ENCODE peak calls at places on chromosomes 1 and 21, in ten cellular contexts. X is nephron progenitor cell; Q is fibroblast of mammary gland; A is CD4-positive, alpha-beta T cell; N is upper lobe of right lung; U is heart left ventricle; S is cardiac fibroblast; O is natural killer cell; Z is WTC11; H is GM12865. P is an unnamed sample.

GRCh38 chr1:167499106-167499505 is 19.2 kb downstream of the CD247 start:
- DNase-seq in X (no peak), Q (no peak), A (no peak), N (no peak), U (no peak), S (no peak), O (peak; percentile 18), Z (no peak), H (no peak), P (no peak)

GRCh38 chr21:44324106-44324853 is 14.9 kb downstream of the CFAP410 start:
- DNase-seq in X (no peak), Q (no peak), A (no peak), N (no peak), U (no peak), S (no peak), O (no peak), Z (no peak), H (no peak), P (no peak)

GRCh38 chr1:44610527-44611148 is 63.6 kb downstream of the TMEM53 start:
- DNase-seq in X (peak; percentile 34), Q (no peak), A (no peak), N (no peak), U (no peak), S (no peak), O (no peak), Z (no peak), H (no peak), P (no peak)

GRCh38 chr1:117312453-117313138 is 54.7 kb upstream of the MAN1A2 start:
- DNase-seq in X (no peak), Q (peak; percentile 56), A (no peak), N (no peak), U (no peak), S (peak; percentile 63), O (no peak), Z (no peak), H (peak; percentile 49), P (no peak)

GRCh38 chr1:94926915-94927404 is at the start of gene CNN3:
- DNase-seq in X (peak; percentile 93), Q (peak; percentile 86), A (peak; percentile 42), N (peak; percentile 97), U (peak; percentile 94), S (peak; percentile 97), O (peak; percentile 53), Z (peak; percentile 94), H (peak; percentile 43), P (peak; percentile 74)

GRCh38 chr1:40281852-40282251 is 23.8 kb downstream of the ZMPSTE24 start:
- DNase-seq in X (no peak), Q (no peak), A (no peak), N (no peak), U (no peak), S (no peak), O (no peak), Z (no peak), H (no peak), P (no peak)

GRCh38 chr1:42263019-42263418 is 72.0 kb downstream of the FOXJ3 start:
- DNase-seq in X (no peak), Q (no peak), A (no peak), N (no peak), U (no peak), S (no peak), O (no peak), Z (no peak), H (no peak), P (no peak)

GRCh38 chr1:155976062-155976912 is 2.1 kb downstream of the ARHGEF2 start:
- DNase-seq in X (peak; percentile 33), Q (peak; percentile 68), A (peak; percentile 54), N (peak; percentile 83), U (peak; percentile 81), S (peak; percentile 76), O (peak; percentile 41), Z (peak; percentile 41), H (peak; percentile 62), P (no peak)

DNA sequence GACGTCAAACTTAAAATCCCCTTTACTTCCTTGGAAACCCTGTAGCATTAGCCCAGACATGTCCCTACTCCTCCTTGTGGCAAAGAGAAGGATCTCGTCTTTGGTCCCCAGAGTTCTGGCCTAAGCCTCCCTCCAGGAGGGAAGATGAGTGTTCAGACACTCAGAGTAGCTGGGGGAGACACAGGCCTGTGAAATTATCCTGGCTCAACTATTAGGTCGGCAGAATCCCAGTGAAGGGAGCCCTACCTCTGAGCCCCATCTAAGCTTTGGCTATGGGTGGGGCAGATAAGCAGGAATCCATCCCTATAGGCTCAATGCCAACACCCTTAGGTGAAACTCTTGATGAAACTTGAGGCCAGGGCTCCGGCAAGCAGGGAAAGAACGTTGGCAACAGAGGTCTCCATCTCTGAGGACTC is 1.7 kb upstream of the SFN start:
- DNase-seq in X (no peak), Q (peak; percentile 47), A (no peak), N (no peak), U (no peak), S (peak; percentile 25), O (no peak), Z (no peak), H (no peak), P (no peak)
- TF ChIP-seq CTCF in X (peak; percentile 3), Q (peak; percentile 39), A (no peak), N (no peak), U (no peak), S (peak; percentile 39), O (no peak), Z (no peak), H (no peak), P (no peak)

DNA sequence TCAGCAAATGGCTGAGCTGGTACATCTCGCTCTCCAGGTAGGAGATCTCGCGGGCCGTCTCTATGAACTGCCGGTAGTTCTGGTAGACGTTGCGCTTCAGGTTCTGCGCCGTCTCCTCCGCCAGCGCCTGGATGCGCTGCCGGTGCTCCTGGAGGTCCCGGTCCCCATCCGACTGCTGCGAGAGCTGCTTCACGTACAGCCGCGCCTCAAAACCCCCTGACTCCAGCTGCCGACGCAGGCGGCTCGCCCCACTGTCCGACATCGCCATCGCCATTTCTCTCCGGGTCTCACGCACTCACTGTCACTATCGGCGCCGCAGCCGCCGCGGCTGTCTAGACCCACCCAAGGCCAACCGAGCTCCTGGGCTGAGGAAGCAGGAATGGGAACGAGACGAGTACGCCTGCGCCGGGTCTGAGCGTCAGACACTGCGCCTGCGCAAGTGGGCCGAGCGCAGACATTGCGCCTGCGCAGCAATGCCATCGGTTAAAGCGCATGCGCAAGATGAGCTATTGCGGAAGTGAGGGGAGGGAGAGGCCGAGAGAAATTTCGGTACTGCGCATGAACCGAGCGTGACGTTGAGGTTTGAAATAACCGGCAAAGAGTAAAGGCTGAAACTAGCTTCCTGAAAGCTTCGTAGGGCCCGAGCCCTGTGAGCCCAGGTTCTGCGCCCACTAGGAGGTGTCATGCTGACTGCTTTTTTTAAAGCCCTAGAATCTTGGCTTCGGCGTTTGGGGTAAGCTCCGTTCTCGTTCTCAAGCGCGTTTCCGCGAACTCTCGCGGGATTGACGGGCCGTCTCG is at the start of gene EXOC8:
- DNase-seq in X (peak; percentile 97), Q (peak; percentile 97), A (peak; percentile 96), N (peak; percentile 97), U (peak; percentile 95), S (peak; percentile 97), O (peak; percentile 99), Z (peak; percentile 97), H (peak; percentile 97), P (peak; percentile 99)
- TF ChIP-seq CTCF in X (no peak), Q (no peak), A (peak; percentile 33), N (no peak), U (peak; percentile 11), S (no peak), O (no peak), Z (no peak), H (peak; percentile 16), P (no peak)

GRCh38 chr21:39097981-39098380 is 85.3 kb downstream of the PSMG1 start:
- DNase-seq in X (no peak), Q (no peak), A (no peak), N (no peak), U (no peak), S (no peak), O (no peak), Z (no peak), H (no peak), P (no peak)
- TF ChIP-seq CTCF in X (no peak), Q (no peak), A (no peak), N (no peak), U (no peak), S (no peak), O (no peak), Z (no peak), H (no peak), P (no peak)

GRCh38 chr1:1788646-1789431 is 10.6 kb upstream of the NADK start:
- DNase-seq in X (no peak), Q (peak; percentile 62), A (no peak), N (no peak), U (no peak), S (peak; percentile 58), O (no peak), Z (peak; percentile 69), H (peak; percentile 41), P (no peak)
- TF ChIP-seq CTCF in X (no peak), Q (peak; percentile 37), A (peak; percentile 14), N (peak; percentile 15), U (peak; percentile 33), S (peak; percentile 26), O (no peak), Z (no peak), H (peak; percentile 44), P (no peak)

GRCh38 chr1:67731322-67731721 is 46.3 kb downstream of the GADD45A start:
- DNase-seq in X (no peak), Q (no peak), A (no peak), N (no peak), U (no peak), S (no peak), O (no peak), Z (no peak), H (no peak), P (no peak)
- TF ChIP-seq CTCF in X (no peak), Q (no peak), A (no peak), N (no peak), U (no peak), S (no peak), O (no peak), Z (no peak), H (no peak), P (no peak)

DNA sequence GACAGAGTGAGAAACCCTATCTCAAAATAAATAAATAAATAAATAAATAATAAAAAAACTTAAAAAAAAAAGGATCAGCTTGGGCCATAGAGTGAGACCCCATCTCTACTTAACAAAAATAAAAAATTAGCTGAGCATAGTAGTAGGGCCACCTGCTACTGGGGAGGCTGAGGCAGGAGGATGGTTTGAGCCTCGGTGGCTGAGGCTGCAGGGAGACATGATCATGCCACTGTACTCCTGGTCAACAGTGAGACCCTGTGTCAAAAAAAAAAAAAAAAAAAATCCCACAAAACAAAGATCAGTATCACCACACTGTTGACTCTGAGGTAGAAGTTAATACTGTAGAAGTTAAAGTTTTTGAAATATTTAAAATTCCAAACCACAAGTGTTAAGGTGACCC is 29.1 kb downstream of the SLC16A1 start:
- DNase-seq in X (no peak), Q (no peak), A (no peak), N (no peak), U (no peak), S (no peak), O (no peak), Z (no peak), H (no peak), P (no peak)
- TF ChIP-seq CTCF in X (no peak), Q (no peak), A (no peak), N (no peak), U (no peak), S (no peak), O (no peak), Z (no peak), H (no peak), P (no peak)